ENCODE peak calls at places on chromosomes 2 and 18, in five cellular contexts. W, Y, N, M and K are unnamed samples.

GRCh38 chr2:130949954-130950353 is 113.2 kb downstream of the ARHGEF4 start:
- DNase-seq in W (no peak), Y (no peak), N (peak; percentile 68), M (no peak), K (no peak)

GRCh38 chr2:137693521-137693920 is 270.8 kb upstream of the HNMT start:
- DNase-seq in W (no peak), Y (peak; percentile 13), N (peak; percentile 38), M (no peak), K (no peak)

GRCh38 chr2:121019073-121019472 is 265.9 kb downstream of the TFCP2L1 start:
- DNase-seq in W (no peak), Y (no peak), N (peak; percentile 25), M (no peak), K (no peak)

GRCh38 chr2:230226090-230226551 is 585 bp downstream of the SP140 start:
- DNase-seq in W (peak; percentile 88), Y (peak; percentile 72), N (no peak), M (no peak), K (no peak)

GRCh38 chr2:25078171-25079049 is 36.5 kb downstream of the EFR3B start:
- DNase-seq in W (no peak), Y (no peak), N (peak; percentile 73), M (no peak), K (peak; percentile 80)

GRCh38 chr2:127633556-127634065 is 12.3 kb upstream of the GPR17 start:
- DNase-seq in W (no peak), Y (no peak), N (no peak), M (no peak), K (no peak)

GRCh38 chr2:206802654-206803514 is 37.5 kb downstream of the FASTKD2 start:
- DNase-seq in W (no peak), Y (no peak), N (no peak), M (no peak), K (no peak)

GRCh38 chr2:65354773-65355172 is 77.6 kb downstream of the SPRED2 start:
- DNase-seq in W (no peak), Y (no peak), N (peak; percentile 67), M (no peak), K (no peak)

GRCh38 chr2:135985826-135986393 is 484 bp upstream of the DARS1 start:
- DNase-seq in W (peak; percentile 83), Y (no peak), N (no peak), M (no peak), K (peak; percentile 14)

GRCh38 chr2:63692002-63692606 is 103.3 kb downstream of the MDH1 start:
- DNase-seq in W (peak; percentile 58), Y (no peak), N (peak; percentile 60), M (no peak), K (peak; percentile 22)

GRCh38 chr2:160667811-160668210 is 174.2 kb upstream of the RBMS1 start:
- DNase-seq in W (no peak), Y (no peak), N (no peak), M (no peak), K (no peak)

GRCh38 chr18:23994361-23994902 is 20.1 kb upstream of the TTC39C start:
- DNase-seq in W (no peak), Y (no peak), N (peak; percentile 93), M (peak; percentile 26), K (no peak)

GRCh38 chr2:203579131-203579643 is 44.1 kb upstream of the RAPH1 start:
- DNase-seq in W (no peak), Y (peak; percentile 63), N (peak; percentile 99), M (peak; percentile 87), K (peak; percentile 97)

GRCh38 chr2:39133215-39133851 is 12.5 kb upstream of the SOS1 start:
- DNase-seq in W (peak; percentile 21), Y (no peak), N (no peak), M (no peak), K (no peak)

GRCh38 chr2:126586321-126586720 is 69.6 kb upstream of the GYPC start:
- DNase-seq in W (no peak), Y (no peak), N (no peak), M (no peak), K (no peak)

GRCh38 chr2:27795868-27796277 is 24.4 kb downstream of the MRPL33 start:
- DNase-seq in W (no peak), Y (no peak), N (no peak), M (no peak), K (no peak)

GRCh38 chr2:181253438-181253837 is 203.7 kb upstream of the ITGA4 start:
- DNase-seq in W (no peak), Y (no peak), N (no peak), M (no peak), K (no peak)

GRCh38 chr2:200761168-200761715 is 50.5 kb upstream of the BZW1 start:
- DNase-seq in W (no peak), Y (no peak), N (peak; percentile 12), M (no peak), K (no peak)

GRCh38 chr2:202185156-202185555 is 53.2 kb downstream of the SUMO1 start:
- DNase-seq in W (no peak), Y (no peak), N (no peak), M (no peak), K (no peak)

GRCh38 chr18:36849288-36850011 is 20.5 kb downstream of the KIAA1328 start:
- DNase-seq in W (no peak), Y (no peak), N (no peak), M (no peak), K (no peak)

GRCh38 chr2:16632615-16633014 is 33.0 kb downstream of the CYRIA start:
- DNase-seq in W (no peak), Y (no peak), N (no peak), M (no peak), K (no peak)

DNA sequence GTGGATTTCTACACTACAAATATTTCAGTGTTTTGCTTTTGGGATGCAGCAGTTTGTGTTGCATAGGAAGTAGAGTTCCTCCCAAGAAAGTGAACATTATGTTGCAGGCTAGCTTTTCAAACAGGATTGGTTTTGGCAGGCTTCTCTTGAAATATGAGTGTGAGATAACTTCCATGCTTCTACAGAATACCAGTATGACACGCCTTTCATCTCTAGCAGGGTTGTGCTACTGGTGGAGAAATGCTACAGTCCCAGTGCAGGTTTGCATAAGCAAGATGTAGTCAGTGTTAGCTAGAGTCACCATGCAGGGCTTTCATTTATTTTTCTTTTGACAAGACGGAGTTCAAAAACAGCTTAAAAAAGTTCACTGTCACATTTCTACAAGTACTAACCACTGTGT is 17.1 kb upstream of the CAVIN2 start:
- DNase-seq in W (no peak), Y (no peak), N (no peak), M (no peak), K (no peak)
- TF ChIP-seq CTCF in W (no peak), Y (no peak), N (no peak), M (no peak), K (no peak)

DNA sequence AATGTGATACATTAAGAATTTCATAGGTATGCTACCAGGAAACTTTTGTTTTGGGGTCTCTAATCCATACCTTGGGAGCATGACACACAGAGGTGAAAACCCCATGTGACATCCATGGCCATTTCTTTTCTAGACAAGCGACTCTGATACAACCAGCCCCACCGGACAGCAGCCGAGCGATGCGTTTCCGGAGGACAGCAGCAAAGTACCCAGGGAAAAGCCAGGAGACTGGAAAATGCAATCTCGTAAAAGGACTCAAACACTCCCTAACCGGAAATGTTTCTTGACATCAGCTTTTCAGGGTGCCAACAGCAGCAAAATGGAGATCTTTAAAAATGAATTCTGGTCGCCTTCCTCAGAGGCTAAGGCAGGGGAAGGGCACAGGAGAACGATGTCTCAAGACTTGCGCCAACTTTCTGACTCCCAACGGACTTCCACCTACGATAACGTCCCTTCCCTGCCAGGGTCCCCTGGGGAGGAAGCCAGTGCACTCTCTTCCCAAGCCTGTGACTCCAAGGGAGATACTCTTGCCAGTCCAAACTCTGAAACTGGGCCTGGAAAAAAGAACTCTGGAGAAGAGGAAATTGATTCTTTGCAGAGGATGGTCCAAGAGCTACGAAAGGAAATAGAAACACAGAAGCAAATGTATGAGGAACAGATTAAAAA is 48.9 kb downstream of the BMP10 start:
- DNase-seq in W (no peak), Y (no peak), N (no peak), M (no peak), K (no peak)
- H3K4me3 ChIP-seq in W (no peak overlapping the region), Y (no peak overlapping the region), N (no peak overlapping the region), M (no peak overlapping the region), K (no peak overlapping the region)

DNA sequence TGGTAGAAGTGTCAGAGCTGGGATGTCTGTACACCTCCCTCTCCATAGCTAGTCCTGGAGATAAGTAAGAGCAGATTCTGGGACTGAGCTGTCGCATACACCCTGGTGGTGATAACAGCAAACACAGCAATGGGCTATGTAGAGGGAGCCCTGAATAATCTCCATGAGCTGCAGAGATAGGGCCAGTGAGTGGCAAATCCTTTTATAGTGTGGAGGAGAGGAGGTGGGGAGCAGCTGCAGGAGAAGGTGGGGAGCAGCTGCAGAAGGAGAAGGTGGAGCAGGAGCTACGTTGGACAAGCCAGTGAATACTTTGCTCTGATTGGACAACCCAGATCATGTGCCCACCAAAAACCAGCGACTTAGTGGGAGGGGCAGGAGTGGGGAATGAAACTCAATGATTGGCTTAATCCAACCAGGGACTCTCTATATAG is 85.5 kb downstream of the TMEM247 start:
- DNase-seq in W (peak; percentile 71), Y (no peak), N (no peak), M (no peak), K (no peak)
- TF ChIP-seq CTCF in W (peak; percentile 63), Y (peak; percentile 27), N (no peak), M (no peak), K (no peak)

GRCh38 chr2:165601065-165601830 is 131.8 kb downstream of the CSRNP3 start:
- DNase-seq in W (no peak), Y (no peak), N (no peak), M (no peak), K (no peak)
- H3K4me3 ChIP-seq in W (no peak overlapping the region), Y (no peak overlapping the region), N (no peak overlapping the region), M (no peak overlapping the region), K (no peak overlapping the region)